ENCODE peak calls at places on chromosomes 5 and 9, in eight cellular contexts. F is Calu3; I is HL-60; R is left colon; X is left lobe of liver; T is iris pigment epithelial cell; J is foreskin melanocyte; V is stimulated activated CD4-positive, alpha-beta T cell treated with anti-CD3 and anti-CD28 coated beads, Interleukin-12 subunit alpha, Interleukin-12 subunit beta, amount 100 ng/mL, for 4 hours. K is an unnamed sample.

GRCh38 chr5:74543162-74543995 is 97.1 kb downstream of the ENC1 start:
- DNase-seq in F (peak; percentile 56), I (no peak), R (no peak), X (no peak), T (peak; percentile 86), J (peak; percentile 78), V (no peak), K (peak; percentile 96)

GRCh38 chr5:147482426-147483196 is 27.3 kb downstream of the DPYSL3 start:
- DNase-seq in F (no peak), I (no peak), R (no peak), X (no peak), T (peak; percentile 32), J (no peak), V (no peak), K (peak; percentile 37)

GRCh38 chr9:105024529-105024928 is 96.6 kb upstream of the ABCA1 start:
- DNase-seq in F (no peak), I (peak; percentile 17), R (no peak), X (no peak), T (no peak), J (no peak), V (no peak), K (no peak)

GRCh38 chr5:59099270-59099994 is 516.6 kb downstream of the RAB3C start:
- DNase-seq in F (peak; percentile 12), I (no peak), R (no peak), X (no peak), T (peak; percentile 99), J (no peak), V (no peak), K (peak; percentile 39)

GRCh38 chr5:38639377-38640011 is 83.0 kb upstream of the LIFR start:
- DNase-seq in F (no peak), I (no peak), R (no peak), X (no peak), T (no peak), J (no peak), V (no peak), K (no peak)

GRCh38 chr5:35904443-35905132 is 33.8 kb downstream of the CAPSL start:
- DNase-seq in F (no peak), I (no peak), R (no peak), X (no peak), T (no peak), J (no peak), V (no peak), K (no peak)

GRCh38 chr9:98521141-98521540 is 187.6 kb downstream of the GABBR2 start:
- DNase-seq in F (no peak), I (no peak), R (no peak), X (no peak), T (peak; percentile 86), J (no peak), V (no peak), K (peak; percentile 47)

GRCh38 chr9:34124103-34124502 is 2.4 kb downstream of the DCAF12 start:
- DNase-seq in F (no peak), I (peak; percentile 51), R (no peak), X (no peak), T (no peak), J (no peak), V (no peak), K (no peak)

GRCh38 chr5:79561525-79561893 is 47.6 kb upstream of the HOMER1 start:
- DNase-seq in F (no peak), I (no peak), R (no peak), X (no peak), T (no peak), J (no peak), V (peak; percentile 13), K (no peak)

GRCh38 chr9:134695144-134695543 is 53.5 kb downstream of the COL5A1 start:
- DNase-seq in F (no peak), I (no peak), R (no peak), X (no peak), T (no peak), J (no peak), V (no peak), K (no peak)

GRCh38 chr5:81850932-81851331 is 100.0 kb upstream of the SSBP2 start:
- DNase-seq in F (no peak), I (no peak), R (peak; percentile 4), X (no peak), T (no peak), J (no peak), V (no peak), K (no peak)

GRCh38 chr5:60636001-60636400 is 64.0 kb downstream of the DEPDC1B start:
- DNase-seq in F (no peak), I (no peak), R (no peak), X (no peak), T (no peak), J (peak; percentile 79), V (no peak), K (no peak)

GRCh38 chr9:115746496-115746895 is 407.1 kb upstream of the PAPPA start:
- DNase-seq in F (no peak), I (no peak), R (no peak), X (no peak), T (no peak), J (no peak), V (no peak), K (peak; percentile 28)

GRCh38 chr9:73199886-73200285 is 48.2 kb downstream of the ANXA1 start:
- DNase-seq in F (peak; percentile 59), I (no peak), R (no peak), X (no peak), T (no peak), J (no peak), V (no peak), K (no peak)